ENCODE peak calls at places on chromosomes 11 and 22, in four cellular contexts. H is A549, A is heart left ventricle, L is spleen. Q is an unnamed sample.

GRCh38 chr11:75728992-75729391 is 11.4 kb downstream of the MOGAT2 start:
- DNase-seq in H (no peak), A (no peak), L (peak; percentile 4), Q (no peak)

GRCh38 chr11:45658292-45658991 is 7.0 kb downstream of the CHST1 start:
- DNase-seq in H (no peak), A (peak; percentile 87), L (peak; percentile 85), Q (peak; percentile 32)

GRCh38 chr22:36332623-36333331 is 55.0 kb downstream of the MYH9 start:
- DNase-seq in H (no peak), A (peak; percentile 57), L (peak; percentile 77), Q (peak; percentile 86)

GRCh38 chr22:24768537-24769374 is 5.8 kb downstream of the PIWIL3 start:
- DNase-seq in H (peak; percentile 61), A (peak; percentile 42), L (no peak), Q (peak; percentile 53)

GRCh38 chr11:121767433-121767832 is 314.7 kb upstream of the SORL1-AS1 start:
- DNase-seq in H (no peak), A (no peak), L (no peak), Q (no peak)

GRCh38 chr11:134474942-134475341 is 62.9 kb upstream of the B3GAT1 start:
- DNase-seq in H (no peak), A (no peak), L (no peak), Q (no peak)

GRCh38 chr11:75577198-75577597 is 15.1 kb downstream of the SERPINH1 start:
- DNase-seq in H (peak; percentile 61), A (no peak), L (no peak), Q (no peak)

GRCh38 chr22:36860017-36860416 is 789 bp upstream of the NCF4 start:
- DNase-seq in H (no peak), A (no peak), L (no peak), Q (no peak)

GRCh38 chr11:71282581-71283351 is 30.4 kb upstream of the SHANK2 start:
- DNase-seq in H (no peak), A (no peak), L (no peak), Q (no peak)

GRCh38 chr11:10748241-10748640 is 2.8 kb upstream of the CTR9 start:
- DNase-seq in H (no peak), A (no peak), L (no peak), Q (no peak)

GRCh38 chr11:5280582-5281102 is 10.9 kb upstream of the HBE1 start:
- DNase-seq in H (peak; percentile 94), A (no peak), L (no peak), Q (no peak)

GRCh38 chr22:46052331-46052771 is 75.4 kb upstream of the WNT7B start:
- DNase-seq in H (no peak), A (no peak), L (peak; percentile 77), Q (no peak)

GRCh38 chr22:49622241-49623105 is 205.2 kb downstream of the BRD1 start:
- DNase-seq in H (no peak), A (no peak), L (peak; percentile 47), Q (no peak)

GRCh38 chr11:118896921-118897591 is 13.4 kb downstream of the CXCR5 start:
- DNase-seq in H (no peak), A (no peak), L (peak; percentile 77), Q (no peak)

GRCh38 chr11:118894192-118894591 is 10.5 kb downstream of the CXCR5 start:
- DNase-seq in H (no peak), A (no peak), L (peak; percentile 76), Q (no peak)

GRCh38 chr11:118896472-118896913 is 12.8 kb downstream of the CXCR5 start:
- DNase-seq in H (no peak), A (no peak), L (peak; percentile 82), Q (no peak)

GRCh38 chr11:118893662-118894061 is 10.0 kb downstream of the CXCR5 start:
- DNase-seq in H (no peak), A (no peak), L (peak; percentile 83), Q (no peak)

DNA sequence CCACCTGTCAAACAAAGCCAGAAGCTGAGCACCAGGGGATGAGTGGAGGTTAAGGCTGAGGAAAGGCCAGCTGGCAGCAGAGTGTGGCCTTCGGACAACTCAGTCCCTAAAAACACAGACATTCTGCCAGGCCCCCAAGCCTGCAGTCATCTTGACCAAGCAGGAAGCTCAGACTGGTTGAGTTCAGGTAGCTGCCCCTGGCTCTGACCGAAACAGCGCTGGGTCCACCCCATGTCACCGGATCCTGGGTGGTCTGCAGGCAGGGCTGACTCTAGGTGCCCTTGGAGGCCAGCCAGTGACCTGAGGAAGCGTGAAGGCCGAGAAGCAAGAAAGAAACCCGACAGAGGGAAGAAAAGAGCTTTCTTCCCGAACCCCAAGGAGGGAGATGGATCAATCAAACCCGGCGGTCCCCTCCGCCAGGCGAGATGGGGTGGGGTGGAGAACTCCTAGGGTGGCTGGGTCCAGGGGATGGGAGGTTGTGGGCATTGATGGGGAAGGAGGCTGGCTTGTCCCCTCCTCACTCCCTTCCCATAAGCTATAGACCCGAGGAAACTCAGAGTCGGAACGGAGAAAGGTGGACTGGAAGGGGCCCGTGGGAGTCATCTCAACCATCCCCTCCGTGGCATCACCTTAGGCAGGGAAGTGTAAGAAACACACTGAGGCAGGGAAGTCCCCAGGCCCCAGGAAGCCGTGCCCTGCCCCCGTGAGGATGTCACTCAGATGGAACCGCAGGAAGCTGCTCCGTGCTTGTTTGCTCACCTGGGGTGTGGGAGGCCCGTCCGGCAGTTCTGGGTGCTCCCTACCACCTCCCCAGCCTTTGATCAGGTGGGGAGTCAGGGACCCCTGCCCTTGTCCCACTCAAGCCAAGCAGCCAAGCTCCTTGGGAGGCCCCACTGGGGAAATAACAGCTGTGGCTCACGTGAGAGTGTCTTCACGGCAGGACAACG is 11.7 kb downstream of the CXCR5 start:
- DNase-seq in H (no peak), A (no peak), L (peak; percentile 94), Q (no peak)
- TF ChIP-seq CTCF in H (no peak), A (no peak), L (no peak), Q (no peak)

GRCh38 chr11:60376601-60377000 is 1.7 kb upstream of the MS4A7 start:
- DNase-seq in H (no peak), A (no peak), L (no peak), Q (no peak)

GRCh38 chr11:60372767-60373166 is 5.6 kb upstream of the MS4A7 start:
- DNase-seq in H (no peak), A (no peak), L (no peak), Q (no peak)

GRCh38 chr11:60377737-60378136 is 595 bp upstream of the MS4A7 start:
- DNase-seq in H (no peak), A (peak; percentile 50), L (peak; percentile 78), Q (peak; percentile 88)

GRCh38 chr11:60378359-60378758 is at the start of gene MS4A7:
- DNase-seq in H (no peak), A (peak; percentile 49), L (peak; percentile 88), Q (peak; percentile 24)
- TF ChIP-seq POLR2A in H (no peak), A (no peak), L (no peak), Q (no peak)

DNA sequence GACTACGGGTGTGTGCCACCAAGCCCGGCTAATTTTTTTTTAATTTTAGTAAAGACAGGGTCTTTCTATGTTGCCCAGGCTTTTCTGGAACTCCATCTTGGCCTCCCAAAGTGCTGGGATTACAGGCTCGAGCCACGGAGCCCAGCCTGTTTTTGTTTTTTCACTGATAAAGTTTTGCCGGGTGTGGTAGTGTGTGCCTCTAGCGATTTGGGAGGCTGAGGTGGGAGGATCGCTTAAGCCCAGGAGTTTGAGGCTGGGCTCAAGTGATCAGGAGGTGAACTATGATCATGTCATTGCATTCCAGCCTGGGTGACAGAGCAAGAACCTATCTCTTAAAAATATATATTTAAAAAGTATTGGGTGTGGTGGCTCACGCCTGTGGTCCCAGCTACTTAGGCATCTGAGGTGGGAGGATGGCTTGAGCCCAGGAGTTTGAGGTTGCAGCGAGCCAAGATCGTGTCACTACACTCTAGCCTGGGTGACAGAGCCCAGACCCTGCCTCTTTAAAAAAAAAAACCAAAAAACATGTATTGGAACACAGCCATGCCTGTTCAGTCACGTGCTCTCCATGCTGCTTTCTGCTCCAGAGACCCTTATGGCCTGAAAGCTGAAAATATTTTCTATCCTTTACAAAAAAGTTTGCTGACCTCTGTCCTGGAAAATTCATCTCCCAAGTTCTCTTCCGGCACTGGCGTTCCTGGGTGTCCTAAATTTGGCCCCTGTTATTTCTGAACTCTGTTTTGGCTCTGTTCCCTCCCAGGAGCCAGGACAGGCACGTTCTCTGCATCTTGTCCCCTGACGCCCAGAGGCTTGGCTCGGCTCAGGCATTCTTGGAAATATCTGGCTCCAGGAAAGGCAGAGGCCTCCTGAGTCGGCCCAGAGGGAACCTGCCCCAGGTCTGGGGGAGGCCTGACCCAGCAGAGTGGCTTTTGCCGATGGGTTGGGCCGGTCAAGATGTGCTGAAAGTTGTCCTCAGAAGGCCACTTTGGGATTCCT is 61.4 kb upstream of the PPP6R3 start:
- DNase-seq in H (no peak), A (peak; percentile 81), L (no peak), Q (no peak)
- H3K4me3 ChIP-seq in H (no peak overlapping the region), A (no peak overlapping the region), L (no peak overlapping the region), Q (no peak overlapping the region)

GRCh38 chr22:38942702-38943101 is 14.7 kb upstream of the APOBEC3A start:
- DNase-seq in H (no peak), A (no peak), L (no peak), Q (no peak)

GRCh38 chr22:38944653-38945052 is 12.8 kb upstream of the APOBEC3A start:
- DNase-seq in H (no peak), A (no peak), L (no peak), Q (no peak)

GRCh38 chr22:38943882-38944281 is 13.5 kb upstream of the APOBEC3A start:
- DNase-seq in H (no peak), A (no peak), L (no peak), Q (no peak)

GRCh38 chr22:38941488-38941987 is 15.9 kb upstream of the APOBEC3A start:
- DNase-seq in H (no peak), A (no peak), L (no peak), Q (no peak)

DNA sequence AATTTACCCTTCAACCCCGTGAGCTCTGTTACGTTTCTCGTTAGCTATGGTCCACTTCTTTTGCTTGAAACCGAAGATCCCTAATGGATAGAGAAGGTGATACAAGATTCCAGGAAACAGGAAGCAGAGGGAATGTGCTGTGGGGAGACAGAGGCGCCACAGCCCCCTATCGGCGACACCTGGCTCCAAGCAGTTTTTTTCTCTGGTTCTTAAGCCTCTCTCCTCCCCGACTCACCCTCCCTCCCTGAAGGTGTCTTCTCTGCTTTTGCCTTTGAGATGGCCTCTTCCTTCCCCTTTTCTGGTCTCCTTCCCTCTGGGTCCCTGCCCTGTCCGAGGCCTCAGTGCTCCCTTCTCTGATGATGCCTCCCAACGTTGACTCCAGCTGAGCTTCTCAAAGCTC is 14.2 kb upstream of the APOBEC3A start:
- DNase-seq in H (no peak), A (no peak), L (no peak), Q (no peak)
- TF ChIP-seq CTCF in H (no peak), A (no peak), L (no peak), Q (no peak)